ENCODE peak calls at places on chromosomes 11 and 22, in four cellular contexts. A is uterus, U is body of pancreas, K is A549. H is an unnamed sample.

GRCh38 chr11:12525466-12526055 is 148.2 kb downstream of the PARVA start:
- DNase-seq in A (no peak), U (no peak), K (no peak), H (no peak)

GRCh38 chr11:47259178-47259977 is 1.6 kb downstream of the NR1H3 start:
- DNase-seq in A (no peak), U (peak), K (peak), H (peak)

GRCh38 chr11:82757660-82758301 is 24.1 kb upstream of the FAM181B start:
- DNase-seq in A (no peak), U (no peak), K (no peak), H (no peak)

GRCh38 chr11:118605116-118605867 is 2.1 kb upstream of the PHLDB1 start:
- DNase-seq in A (peak), U (peak), K (no peak), H (peak)

GRCh38 chr11:106152013-106152412 is 74.6 kb downstream of the AASDHPPT start:
- DNase-seq in A (no peak), U (peak), K (no peak), H (no peak)

GRCh38 chr22:19164425-19164824 is 14.1 kb downstream of the SLC25A1 start:
- DNase-seq in A (no peak), U (no peak), K (no peak), H (no peak)

GRCh38 chr11:86478348-86478747 is 103.7 kb downstream of the CCDC81 start:
- DNase-seq in A (no peak), U (no peak), K (no peak), H (no peak)

GRCh38 chr11:69951821-69952590 is 126.1 kb upstream of the ANO1 start:
- DNase-seq in A (no peak), U (no peak), K (no peak), H (no peak)

GRCh38 chr11:72589802-72590761 is 84.1 kb downstream of the PDE2A start:
- DNase-seq in A (no peak), U (peak), K (peak), H (no peak)

GRCh38 chr11:2533642-2534115 is 88.9 kb downstream of the KCNQ1 start:
- DNase-seq in A (peak), U (peak), K (no peak), H (peak)

GRCh38 chr11:114340311-114341131 is 44.3 kb downstream of the NNMT start:
- DNase-seq in A (peak), U (peak), K (peak), H (peak)

GRCh38 chr11:1852885-1853284 is at the start of gene LSP1:
- DNase-seq in A (no peak), U (no peak), K (no peak), H (no peak)

GRCh38 chr22:17914474-17914873 is 109.9 kb downstream of the MICAL3 start:
- DNase-seq in A (no peak), U (no peak), K (no peak), H (no peak)

GRCh38 chr22:17917490-17917983 is 106.8 kb downstream of the MICAL3 start:
- DNase-seq in A (peak), U (no peak), K (no peak), H (peak)

GRCh38 chr22:17915676-17916075 is 108.7 kb downstream of the MICAL3 start:
- DNase-seq in A (no peak), U (no peak), K (no peak), H (no peak)

GRCh38 chr22:17915188-17915587 is 109.2 kb downstream of the MICAL3 start:
- DNase-seq in A (peak), U (no peak), K (no peak), H (no peak)

GRCh38 chr22:17916226-17916889 is 108.0 kb downstream of the MICAL3 start:
- DNase-seq in A (peak), U (no peak), K (no peak), H (no peak)
- TF ChIP-seq POLR2A in A (no peak), U (no peak), K (no peak), H (no peak)

GRCh38 chr11:65477271-65478029 is 21.4 kb upstream of the MALAT1 start:
- DNase-seq in A (peak), U (peak), K (peak), H (peak)
- TF ChIP-seq POLR2A in A (peak), U (peak), K (peak), H (peak)

GRCh38 chr11:59666969-59667368 is 1.9 kb downstream of the PATL1 start:
- DNase-seq in A (no peak), U (no peak), K (no peak), H (no peak)
- TF ChIP-seq POLR2A in A (no peak), U (no peak), K (no peak), H (no peak)

GRCh38 chr11:27525824-27526516 is 19.4 kb upstream of the LIN7C start:
- DNase-seq in A (no peak), U (no peak), K (no peak), H (peak)
- TF ChIP-seq POLR2A in A (no peak), U (no peak), K (no peak), H (no peak)

GRCh38 chr11:13667245-13667644 is 1.2 kb upstream of the FAR1 start:
- DNase-seq in A (no peak), U (no peak), K (no peak), H (no peak)
- TF ChIP-seq POLR2A in A (no peak), U (no peak), K (no peak), H (no peak)

DNA sequence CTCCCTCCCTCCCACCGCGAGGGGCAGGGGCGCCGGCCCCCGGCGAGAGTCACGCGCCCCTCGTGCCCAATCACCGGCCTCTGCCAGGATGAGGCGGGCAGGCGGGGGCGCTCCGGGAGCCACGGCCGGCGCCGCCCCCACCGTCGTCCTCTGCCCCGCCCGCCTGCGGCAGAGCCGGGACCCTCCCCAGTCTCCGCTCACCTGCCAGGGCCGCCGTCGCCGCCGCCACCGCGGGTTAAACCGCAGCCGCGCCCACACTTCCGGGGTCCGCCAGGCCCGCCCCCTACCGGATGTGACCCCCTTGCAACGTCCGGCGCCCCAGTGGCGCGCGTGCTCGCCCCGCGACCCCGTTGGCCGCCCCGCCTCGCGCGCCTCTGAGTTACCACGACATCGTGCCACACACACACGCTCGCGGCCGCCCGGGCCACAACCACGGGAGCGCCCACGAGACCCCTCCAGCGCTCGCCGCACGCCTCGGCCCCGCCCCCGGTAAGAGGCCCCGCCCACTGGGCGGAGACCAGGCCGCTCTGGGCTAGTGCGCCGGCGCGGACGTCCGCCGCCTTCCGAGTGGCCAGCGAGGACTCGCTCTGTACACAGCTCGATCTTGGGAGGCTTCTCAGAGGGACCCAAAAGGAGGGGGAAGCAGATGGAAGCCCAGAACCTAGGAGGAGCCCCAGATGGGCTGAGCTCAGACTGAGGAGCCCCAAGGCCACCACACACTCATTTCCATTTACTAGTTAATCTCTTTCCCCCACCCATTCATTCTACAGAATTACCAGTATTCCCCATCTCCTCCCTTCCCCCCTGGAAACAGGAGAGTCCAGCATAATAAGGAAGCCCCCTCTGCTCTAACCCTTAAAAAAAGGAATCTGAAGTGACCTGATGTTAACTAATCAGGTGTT is at the start of gene VPS37C:
- DNase-seq in A (peak), U (peak), K (peak), H (peak)
- TF ChIP-seq POLR2A in A (peak), U (peak), K (peak), H (no peak)

GRCh38 chr11:8597182-8597581 is 3.2 kb upstream of the STK33 start:
- DNase-seq in A (no peak), U (no peak), K (peak), H (no peak)

GRCh38 chr11:8593455-8593854 is 573 bp downstream of the STK33 start:
- DNase-seq in A (no peak), U (no peak), K (no peak), H (no peak)

GRCh38 chr11:8596504-8597046 is 2.5 kb upstream of the STK33 start:
- DNase-seq in A (no peak), U (no peak), K (no peak), H (no peak)

GRCh38 chr11:8593935-8594909 is at the start of gene STK33:
- DNase-seq in A (peak), U (peak), K (peak), H (peak)
- TF ChIP-seq POLR2A in A (no peak), U (no peak), K (peak), H (no peak)

DNA sequence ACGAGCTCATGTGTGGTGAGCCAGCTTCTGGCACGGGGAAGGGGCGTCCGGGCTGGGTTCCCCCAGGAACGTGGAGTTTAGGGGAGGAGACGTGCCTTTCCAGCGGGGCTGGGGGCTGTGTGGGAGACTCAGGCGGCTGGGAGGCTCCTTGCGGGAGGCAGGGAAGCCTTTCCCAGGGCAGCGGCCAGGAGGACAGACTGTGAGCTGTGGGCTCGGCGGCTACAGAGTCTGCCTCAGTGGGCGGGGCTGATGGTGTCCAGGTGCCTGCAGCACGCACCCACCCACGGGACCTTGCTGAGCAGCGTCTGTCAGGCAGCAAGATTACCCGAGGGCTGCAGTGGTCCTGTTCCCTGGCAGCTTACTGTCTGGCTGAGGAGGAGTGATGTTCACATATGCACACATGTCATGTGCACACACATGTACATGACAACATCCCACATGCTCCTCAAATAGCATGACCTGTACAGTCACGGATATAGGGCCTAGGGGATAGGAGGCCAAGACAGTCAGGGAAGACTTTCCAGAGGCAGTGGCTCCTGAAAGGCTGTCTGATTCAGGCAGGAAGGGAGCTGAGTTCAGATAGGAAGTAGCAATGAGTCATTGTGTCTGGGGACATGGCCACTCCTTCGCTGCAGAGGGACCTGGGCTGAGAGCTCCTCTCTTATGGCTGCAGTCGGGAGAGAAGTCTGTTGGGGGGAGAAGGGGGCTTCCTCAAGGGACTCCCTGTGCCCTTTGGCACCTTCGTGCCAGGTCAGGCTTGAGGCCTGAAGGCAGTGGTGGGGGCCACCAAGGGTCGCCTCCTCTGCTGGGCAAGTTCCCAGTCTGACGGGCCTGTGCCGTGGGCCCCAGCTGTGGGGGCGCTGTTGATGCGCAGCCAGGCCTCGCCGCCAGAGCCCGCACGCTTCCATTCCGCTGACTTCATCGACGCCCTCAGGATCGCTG is 23.3 kb upstream of the PPP6R3 start:
- DNase-seq in A (no peak), U (no peak), K (peak), H (peak)
- TF ChIP-seq POLR2A in A (no peak), U (no peak), K (no peak), H (no peak)